ENCODE peak calls at places on chromosomes 5 and 9, in four cellular contexts. One of them, this sample, is unnamed. For H3K9me3, the result is how much of the 10 kb centered on the place peaks cover.

GRCh38 chr5:9895305-9895650 is 265.1 kb upstream of the TAS2R1 start:
- DNase-seq in fibroblast of lung: no peak
- DNase-seq in GM23248: no peak
- DNase-seq in MM.1S: no peak
- DNase-seq in this sample: no peak

GRCh38 chr5:83513491-83513890 is 41.9 kb downstream of the VCAN start:
- DNase-seq in fibroblast of lung: no peak
- DNase-seq in GM23248: no peak
- DNase-seq in MM.1S: no peak
- DNase-seq in this sample: no peak

GRCh38 chr9:21454149-21454548 is 13.9 kb downstream of the IFNA1 start:
- DNase-seq in fibroblast of lung: peak
- DNase-seq in GM23248: peak
- DNase-seq in MM.1S: no peak
- DNase-seq in this sample: no peak

GRCh38 chr5:43428034-43428712 is 16.0 kb upstream of the CCL28 start:
- DNase-seq in fibroblast of lung: peak
- DNase-seq in GM23248: peak
- DNase-seq in MM.1S: no peak
- DNase-seq in this sample: no peak

GRCh38 chr5:1317921-1318565 is 23.2 kb upstream of the TERT start:
- DNase-seq in fibroblast of lung: no peak
- DNase-seq in GM23248: no peak
- DNase-seq in MM.1S: peak
- DNase-seq in this sample: no peak

GRCh38 chr5:38926121-38926520 is 80.3 kb downstream of the OSMR start:
- DNase-seq in fibroblast of lung: peak
- DNase-seq in GM23248: peak
- DNase-seq in MM.1S: no peak
- DNase-seq in this sample: no peak

GRCh38 chr5:163473613-163474243 is 13.3 kb downstream of the HMMR start:
- DNase-seq in fibroblast of lung: peak
- DNase-seq in GM23248: no peak
- DNase-seq in MM.1S: peak
- DNase-seq in this sample: peak

GRCh38 chr5:122492675-122493074 is 180.6 kb downstream of the SNCAIP start:
- DNase-seq in fibroblast of lung: peak
- DNase-seq in GM23248: peak
- DNase-seq in MM.1S: peak
- DNase-seq in this sample: no peak

GRCh38 chr9:93058357-93059096 is at the start of gene SUSD3:
- DNase-seq in fibroblast of lung: peak
- DNase-seq in GM23248: no peak
- DNase-seq in MM.1S: peak
- DNase-seq in this sample: peak

GRCh38 chr9:133115604-133116345 is 5.3 kb downstream of the RALGDS start:
- DNase-seq in fibroblast of lung: no peak
- DNase-seq in GM23248: peak
- DNase-seq in MM.1S: no peak
- DNase-seq in this sample: no peak

GRCh38 chr5:31215236-31215635 is 21.8 kb downstream of the CDH6 start:
- DNase-seq in fibroblast of lung: no peak
- DNase-seq in GM23248: no peak
- DNase-seq in MM.1S: no peak
- DNase-seq in this sample: no peak

GRCh38 chr9:21404146-21404545 is 4.8 kb upstream of the IFNA8 start:
- DNase-seq in fibroblast of lung: no peak
- DNase-seq in GM23248: peak
- DNase-seq in MM.1S: no peak
- DNase-seq in this sample: no peak

GRCh38 chr5:9188131-9188530 is 357.7 kb downstream of the SEMA5A start:
- DNase-seq in fibroblast of lung: peak
- DNase-seq in GM23248: peak
- DNase-seq in MM.1S: no peak
- DNase-seq in this sample: no peak

GRCh38 chr5:173314166-173314952 is 13.9 kb downstream of the STC2 start:
- DNase-seq in fibroblast of lung: no peak
- DNase-seq in GM23248: peak
- DNase-seq in MM.1S: no peak
- DNase-seq in this sample: no peak

GRCh38 chr9:99197987-99198386 is 23.8 kb downstream of the ALG2 start:
- DNase-seq in fibroblast of lung: no peak
- DNase-seq in GM23248: no peak
- DNase-seq in MM.1S: no peak
- DNase-seq in this sample: no peak

GRCh38 chr5:78243639-78244038 is 50.9 kb downstream of the AP3B1 start:
- DNase-seq in fibroblast of lung: peak
- DNase-seq in GM23248: peak
- DNase-seq in MM.1S: no peak
- DNase-seq in this sample: no peak

GRCh38 chr9:83932001-83932400 is 10.8 kb upstream of the KIF27 start:
- DNase-seq in fibroblast of lung: no peak
- DNase-seq in GM23248: no peak
- DNase-seq in MM.1S: no peak
- DNase-seq in this sample: no peak

GRCh38 chr5:102858808-102859207 is 103.7 kb downstream of the PAM start:
- DNase-seq in fibroblast of lung: peak
- DNase-seq in GM23248: peak
- DNase-seq in MM.1S: no peak
- DNase-seq in this sample: no peak

GRCh38 chr5:135709998-135710670 is 124.3 kb upstream of the SLC25A48 start:
- DNase-seq in fibroblast of lung: no peak
- DNase-seq in GM23248: peak
- DNase-seq in MM.1S: no peak
- DNase-seq in this sample: peak

GRCh38 chr5:181190711-181191525 is 14.1 kb downstream of the TRIM7 start:
- DNase-seq in fibroblast of lung: peak
- DNase-seq in GM23248: peak
- DNase-seq in MM.1S: peak
- DNase-seq in this sample: peak

GRCh38 chr5:82635561-82636288 is 357.6 kb upstream of the RPS23 start:
- DNase-seq in fibroblast of lung: peak
- DNase-seq in GM23248: peak
- DNase-seq in MM.1S: no peak
- DNase-seq in this sample: peak

GRCh38 chr5:67156976-67157583 is 39.5 kb downstream of the CD180 start:
- DNase-seq in fibroblast of lung: peak
- DNase-seq in GM23248: peak
- DNase-seq in MM.1S: peak
- DNase-seq in this sample: peak

GRCh38 chr9:118563677-118564076 is 805.6 kb downstream of the BRINP1 start:
- DNase-seq in fibroblast of lung: no peak
- DNase-seq in GM23248: peak
- DNase-seq in MM.1S: no peak
- DNase-seq in this sample: no peak

GRCh38 chr9:33187519-33188218 is 20.5 kb upstream of the B4GALT1 start:
- DNase-seq in fibroblast of lung: peak
- DNase-seq in GM23248: peak
- DNase-seq in MM.1S: no peak
- DNase-seq in this sample: peak

GRCh38 chr9:127446720-127447415 is 4.3 kb downstream of the RPL12 start:
- DNase-seq in fibroblast of lung: peak
- DNase-seq in GM23248: no peak
- DNase-seq in MM.1S: no peak
- DNase-seq in this sample: no peak

GRCh38 chr5:82419559-82420332 is 141.6 kb upstream of the RPS23 start:
- DNase-seq in fibroblast of lung: no peak
- DNase-seq in GM23248: no peak
- DNase-seq in MM.1S: no peak
- DNase-seq in this sample: no peak

GRCh38 chr9:35791321-35791921 is at the start of gene NPR2:
- DNase-seq in fibroblast of lung: peak
- DNase-seq in GM23248: peak
- DNase-seq in MM.1S: no peak
- DNase-seq in this sample: peak

GRCh38 chr5:81017320-81017719 is 57.2 kb downstream of the RASGRF2 start:
- DNase-seq in fibroblast of lung: no peak
- DNase-seq in GM23248: no peak
- DNase-seq in MM.1S: no peak
- DNase-seq in this sample: no peak

GRCh38 chr5:42756630-42757601 is at the start of gene CCDC152:
- DNase-seq in fibroblast of lung: peak
- DNase-seq in GM23248: peak
- DNase-seq in MM.1S: no peak
- DNase-seq in this sample: no peak

GRCh38 chr5:157528036-157528632 is 47.4 kb downstream of the ADAM19 start:
- DNase-seq in fibroblast of lung: peak
- DNase-seq in GM23248: no peak
- DNase-seq in MM.1S: no peak
- DNase-seq in this sample: peak

DNA sequence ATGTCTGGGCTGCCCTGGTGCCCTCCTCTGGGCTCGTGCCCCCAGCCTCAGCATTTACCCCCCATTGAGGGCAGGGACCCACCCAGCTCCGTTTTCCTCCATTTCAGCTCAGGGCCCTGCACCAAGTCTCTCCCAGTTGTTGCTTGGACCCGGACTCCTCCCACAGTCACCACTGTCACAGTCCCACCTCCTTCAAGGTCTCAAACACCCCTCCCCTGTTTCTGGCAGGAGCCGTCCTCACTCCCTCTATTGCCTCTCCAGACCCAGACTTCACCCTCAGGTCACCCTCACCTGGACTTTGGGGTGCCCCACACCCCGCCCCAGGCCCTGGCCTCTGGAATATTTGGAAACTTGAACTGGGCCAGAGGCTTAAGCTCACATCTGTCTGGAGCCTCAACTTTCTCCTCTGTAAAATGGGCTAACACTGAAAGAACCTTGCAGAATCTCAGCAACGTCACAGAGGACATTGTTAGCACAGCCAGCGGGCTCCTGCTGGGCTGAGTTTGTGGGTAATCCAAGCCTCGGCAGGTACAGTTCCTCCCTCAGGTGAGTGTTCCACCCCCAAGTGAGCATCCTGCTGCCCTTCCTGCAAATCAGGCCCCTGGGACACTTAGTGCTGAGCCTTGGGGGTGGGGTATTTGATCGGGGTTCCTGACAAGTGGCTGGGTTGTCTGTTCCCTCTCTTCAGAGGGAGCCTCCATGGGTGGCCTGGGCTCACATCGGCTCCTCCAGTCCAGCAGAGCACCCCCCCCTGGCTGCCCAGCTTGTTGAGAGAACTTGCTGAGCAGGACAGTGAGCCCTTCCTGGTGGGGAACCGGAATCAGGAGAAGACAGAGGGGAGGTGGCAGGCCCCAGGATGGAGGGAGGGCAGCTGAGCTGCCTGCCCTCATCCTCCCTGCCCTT is 130.1 kb downstream of the C9orf50 start:
- DNase-seq in fibroblast of lung: no peak
- DNase-seq in GM23248: peak
- DNase-seq in MM.1S: no peak
- DNase-seq in this sample: peak
- H3K4me2 ChIP-seq in fibroblast of lung: peak
- H3K4me2 ChIP-seq in GM23248: peak
- H3K4me2 ChIP-seq in MM.1S: no peak
- H3K4me2 ChIP-seq in this sample: peak

GRCh38 chr5:132150565-132150964 is 77.0 kb downstream of the CSF2 start:
- DNase-seq in fibroblast of lung: no peak
- DNase-seq in GM23248: no peak
- DNase-seq in MM.1S: no peak
- DNase-seq in this sample: no peak
- H3K9me3 ChIP-seq in fibroblast of lung: under half
- H3K9me3 ChIP-seq in GM23248: under half
- H3K9me3 ChIP-seq in MM.1S: under half
- H3K9me3 ChIP-seq in this sample: under half

DNA sequence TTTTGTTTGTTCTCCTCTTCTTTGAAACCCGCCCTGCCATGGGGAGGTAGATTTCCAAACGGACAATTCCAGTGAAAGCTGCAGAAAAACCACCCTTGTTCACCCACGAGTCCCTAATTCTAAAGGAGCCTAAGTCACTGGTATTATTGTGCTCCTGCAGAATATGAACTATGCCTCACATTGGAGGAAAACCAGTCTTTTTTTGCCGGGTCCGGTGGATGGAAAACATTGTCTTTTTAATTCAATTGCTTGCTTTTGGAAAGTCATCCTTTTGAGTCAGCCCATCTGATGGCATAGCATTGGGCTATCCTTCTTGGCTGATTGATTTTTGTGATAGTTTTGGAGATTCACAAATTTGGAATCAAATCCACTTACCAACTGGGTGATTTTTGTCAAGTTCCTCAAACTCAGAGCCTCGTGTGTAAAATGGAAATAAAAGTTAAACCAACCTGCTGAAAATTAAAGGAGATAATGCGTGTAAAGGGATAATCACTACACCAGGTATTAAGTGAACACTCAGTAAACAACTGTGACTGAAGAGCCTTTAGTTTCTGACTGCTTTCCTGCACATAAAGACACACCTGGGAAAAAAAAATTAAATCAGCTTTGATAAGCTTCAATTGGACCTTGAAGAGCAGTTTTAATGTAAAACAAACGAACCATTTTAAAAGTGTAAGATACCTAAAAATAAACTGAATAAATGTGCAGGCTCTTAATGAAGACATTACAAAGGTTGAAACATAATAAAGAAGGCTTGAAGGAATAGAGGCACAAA is 783 bp upstream of the CCNJL start:
- DNase-seq in fibroblast of lung: no peak
- DNase-seq in GM23248: no peak
- DNase-seq in MM.1S: no peak
- DNase-seq in this sample: no peak
- H3K4me3 ChIP-seq in fibroblast of lung: peak
- H3K4me3 ChIP-seq in GM23248: peak
- H3K4me3 ChIP-seq in MM.1S: peak
- H3K4me3 ChIP-seq in this sample: peak

GRCh38 chr5:91150636-91151035 is 232.5 kb downstream of the ARRDC3 start:
- DNase-seq in fibroblast of lung: no peak
- DNase-seq in GM23248: no peak
- DNase-seq in MM.1S: no peak
- DNase-seq in this sample: no peak
- H3K4me2 ChIP-seq in fibroblast of lung: no peak
- H3K4me2 ChIP-seq in GM23248: no peak
- H3K4me2 ChIP-seq in MM.1S: no peak
- H3K4me2 ChIP-seq in this sample: no peak

GRCh38 chr9:5976668-5977397 is 38.6 kb downstream of the RANBP6 start:
- DNase-seq in fibroblast of lung: peak
- DNase-seq in GM23248: no peak
- DNase-seq in MM.1S: peak
- DNase-seq in this sample: no peak

DNA sequence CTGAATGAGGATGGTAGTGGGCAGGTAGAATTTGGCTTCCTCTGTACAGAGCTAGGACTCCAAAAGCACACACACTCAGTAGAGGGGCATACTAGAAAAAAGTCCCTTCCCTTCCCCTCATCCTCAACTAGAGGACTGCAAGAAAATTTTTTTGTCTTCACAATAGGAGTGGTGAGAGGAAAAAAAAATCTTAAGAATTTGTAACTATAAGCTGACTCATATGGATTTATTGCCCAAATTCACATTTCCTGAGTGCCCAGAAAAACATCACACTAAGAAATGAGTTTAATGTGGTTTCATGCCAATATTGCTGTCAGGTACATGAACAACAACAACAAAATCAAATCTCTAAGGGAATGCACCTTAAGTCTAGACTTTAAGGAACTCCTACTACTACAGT is 43.7 kb downstream of the RANBP6 start:
- DNase-seq in fibroblast of lung: peak
- DNase-seq in GM23248: peak
- DNase-seq in MM.1S: no peak
- DNase-seq in this sample: no peak
- H3K9me3 ChIP-seq in fibroblast of lung: under half
- H3K9me3 ChIP-seq in GM23248: under half
- H3K9me3 ChIP-seq in MM.1S: under half
- H3K9me3 ChIP-seq in this sample: under half

This sample was measured in hepatocyte.